ENCODE peak calls at places on chromosomes 13 and 19, in four cellular contexts. R, A, O and Q are unnamed samples.
A peak's percentile ranks its signal among the peaks of the same experiment; 100 is the strongest.

GRCh38 chr13:95494082-95494681 is 58.3 kb upstream of the CLDN10 start:
- DNase-seq in O (peak; percentile 16), A (peak; percentile 6), R (peak; percentile 10), Q (peak; percentile 44)

GRCh38 chr19:29454109-29454508 is 71.7 kb upstream of the VSTM2B start:
- DNase-seq in R (no peak), O (no peak), A (no peak), Q (no peak)

GRCh38 chr13:32846020-32846451 is 170.2 kb upstream of the KL start:
- DNase-seq in R (no peak), O (no peak), A (no peak), Q (no peak)

GRCh38 chr19:32611161-32611560 is 30.2 kb downstream of the PDCD5 start:
- DNase-seq in A (no peak), O (no peak), R (no peak), Q (no peak)

GRCh38 chr19:33621811-33622504 is at the start of gene CHST8:
- DNase-seq in O (peak; percentile 84), A (no peak), R (peak; percentile 41), Q (peak; percentile 54)

GRCh38 chr13:37070145-37070695 is 10.7 kb upstream of the SUPT20H start:
- DNase-seq in R (no peak), O (no peak), A (no peak), Q (no peak)

GRCh38 chr19:609001-609340 is 19.3 kb downstream of the HCN2 start:
- DNase-seq in A (no peak), R (peak; percentile 20), O (no peak), Q (no peak)

GRCh38 chr19:6220385-6221191 is 59.2 kb downstream of the MLLT1 start:
- DNase-seq in A (no peak), R (no peak), O (no peak), Q (no peak)

GRCh38 chr19:11088508-11089253 is 582 bp upstream of the LDLR start:
- DNase-seq in A (no peak), R (no peak), O (no peak), Q (no peak)

GRCh38 chr19:4533835-4534424 is 1.1 kb downstream of the PLIN5 start:
- DNase-seq in A (no peak), R (no peak), O (no peak), Q (no peak)

GRCh38 chr19:1307320-1307719 is 21.6 kb downstream of the EFNA2 start:
- DNase-seq in O (no peak), R (no peak), A (no peak), Q (no peak)

GRCh38 chr13:98541211-98541610 is 35.7 kb downstream of the STK24 start:
- DNase-seq in O (no peak), R (no peak), A (no peak), Q (no peak)

GRCh38 chr13:68304287-68304893 is 1074.3 kb upstream of the PCDH9 start:
- DNase-seq in A (no peak), O (no peak), R (no peak), Q (peak; percentile 7)

GRCh38 chr19:18645035-18645511 is 8.2 kb downstream of the KLHL26 start:
- DNase-seq in R (no peak), O (no peak), A (no peak), Q (no peak)

GRCh38 chr19:51064534-51065220 is at the start of gene KLK13:
- DNase-seq in R (no peak), A (no peak), O (peak; percentile 49), Q (no peak)

GRCh38 chr13:24865158-24865557 is 101.2 kb downstream of the RNF17 start:
- DNase-seq in O (no peak), A (no peak), R (no peak), Q (no peak)

GRCh38 chr19:47729468-47729798 is 15.9 kb upstream of the NOP53 start:
- DNase-seq in R (no peak), A (no peak), O (no peak), Q (no peak)

GRCh38 chr19:30224689-30225606 is 147.2 kb upstream of the ZNF536 start:
- DNase-seq in O (peak; percentile 43), R (no peak), A (no peak), Q (no peak)

GRCh38 chr19:48190288-48191284 is 20.1 kb downstream of the ZSWIM9 start:
- DNase-seq in A (peak; percentile 16), R (peak; percentile 99), O (peak; percentile 57), Q (peak; percentile 79)

GRCh38 chr19:45186509-45187334 is 8.1 kb downstream of the BLOC1S3 start:
- DNase-seq in O (no peak), R (peak; percentile 7), A (no peak), Q (no peak)

GRCh38 chr13:46630419-46631183 is 77.6 kb downstream of the LRCH1 start:
- DNase-seq in A (peak; percentile 12), O (no peak), R (no peak), Q (no peak)

GRCh38 chr13:106533940-106534843 is 1.3 kb downstream of the EFNB2 start:
- DNase-seq in A (peak; percentile 23), O (peak; percentile 52), R (peak; percentile 2), Q (peak; percentile 38)

GRCh38 chr19:2629491-2630351 is 72.8 kb downstream of the GNG7 start:
- DNase-seq in R (no peak), O (no peak), A (peak; percentile 78), Q (no peak)